ENCODE peak calls at places on chromosomes 6 and 20, in four cellular contexts. V, J, A and O are unnamed samples.

GRCh38 chr6:73180718-73181619 is 44.3 kb downstream of the KHDC1L start:
- DNase-seq in V (no peak), J (peak; percentile 84), A (peak; percentile 89), O (no peak)

GRCh38 chr20:62820208-62820961 is 3.5 kb downstream of the COL9A3 start:
- DNase-seq in V (no peak), J (no peak), A (no peak), O (no peak)

GRCh38 chr6:29528988-29529560 is 30.5 kb downstream of the UBD start:
- DNase-seq in V (no peak), J (no peak), A (no peak), O (peak; percentile 19)

GRCh38 chr6:44569131-44569530 is 181.6 kb downstream of the CDC5L start:
- DNase-seq in V (no peak), J (no peak), A (no peak), O (peak; percentile 26)

GRCh38 chr6:27687154-27688013 is 214.5 kb upstream of the ZNF184 start:
- DNase-seq in V (peak; percentile 96), J (peak; percentile 62), A (peak; percentile 93), O (peak; percentile 98)

GRCh38 chr6:66189915-66190314 is 482.9 kb upstream of the EYS start:
- DNase-seq in V (no peak), J (no peak), A (no peak), O (no peak)

GRCh38 chr20:47141350-47141921 is 215.1 kb downstream of the ZMYND8 start:
- DNase-seq in V (no peak), J (no peak), A (no peak), O (no peak)

GRCh38 chr6:140217283-140217682 is 842.8 kb upstream of the CITED2 start:
- DNase-seq in V (no peak), J (no peak), A (no peak), O (no peak)

GRCh38 chr6:139376054-139376355 is 1.6 kb upstream of the CITED2 start:
- DNase-seq in V (no peak), J (no peak), A (peak; percentile 62), O (no peak)

GRCh38 chr6:116948535-116949304 is 71.7 kb downstream of the RFX6 start:
- DNase-seq in V (no peak), J (no peak), A (no peak), O (no peak)

GRCh38 chr6:87832025-87832825 is 130.2 kb upstream of the AKIRIN2 start:
- DNase-seq in V (no peak), J (peak; percentile 30), A (peak; percentile 52), O (no peak)

GRCh38 chr6:40936810-40937209 is 102.2 kb downstream of the UNC5CL start:
- DNase-seq in V (no peak), J (peak; percentile 95), A (peak; percentile 71), O (no peak)

GRCh38 chr6:169341065-169341464 is 87.4 kb upstream of the THBS2 start:
- DNase-seq in V (no peak), J (no peak), A (no peak), O (no peak)

GRCh38 chr6:159875194-159875593 is 15.6 kb upstream of the MAS1 start:
- DNase-seq in V (peak; percentile 64), J (no peak), A (no peak), O (peak; percentile 71)

GRCh38 chr6:219641-220198 is 72.6 kb upstream of the DUSP22 start:
- DNase-seq in V (peak; percentile 65), J (peak; percentile 66), A (peak; percentile 25), O (peak; percentile 73)

GRCh38 chr6:2665169-2666070 is 85.3 kb downstream of the MYLK4 start:
- DNase-seq in V (no peak), J (peak; percentile 20), A (no peak), O (no peak)

GRCh38 chr6:42547407-42548329 is 16.2 kb upstream of the UBR2 start:
- DNase-seq in V (peak; percentile 86), J (peak; percentile 73), A (peak; percentile 91), O (peak; percentile 95)
- H3K9ac ChIP-seq in V (no peak overlapping the region), J (peak overlapping the region; percentile 72), A (peak overlapping the region; percentile 83), O (no peak overlapping the region)

GRCh38 chr6:118709859-118710350 is 58.5 kb upstream of the CEP85L start:
- DNase-seq in V (no peak), J (peak; percentile 86), A (peak; percentile 51), O (no peak)
- H3K4me1 ChIP-seq in V (peaks cover 16% of the 10 kb centered on the region), J (peaks cover 10% of the 10 kb centered on the region), A (peaks cover 32% of the 10 kb centered on the region), O (peaks cover 14% of the 10 kb centered on the region)

DNA sequence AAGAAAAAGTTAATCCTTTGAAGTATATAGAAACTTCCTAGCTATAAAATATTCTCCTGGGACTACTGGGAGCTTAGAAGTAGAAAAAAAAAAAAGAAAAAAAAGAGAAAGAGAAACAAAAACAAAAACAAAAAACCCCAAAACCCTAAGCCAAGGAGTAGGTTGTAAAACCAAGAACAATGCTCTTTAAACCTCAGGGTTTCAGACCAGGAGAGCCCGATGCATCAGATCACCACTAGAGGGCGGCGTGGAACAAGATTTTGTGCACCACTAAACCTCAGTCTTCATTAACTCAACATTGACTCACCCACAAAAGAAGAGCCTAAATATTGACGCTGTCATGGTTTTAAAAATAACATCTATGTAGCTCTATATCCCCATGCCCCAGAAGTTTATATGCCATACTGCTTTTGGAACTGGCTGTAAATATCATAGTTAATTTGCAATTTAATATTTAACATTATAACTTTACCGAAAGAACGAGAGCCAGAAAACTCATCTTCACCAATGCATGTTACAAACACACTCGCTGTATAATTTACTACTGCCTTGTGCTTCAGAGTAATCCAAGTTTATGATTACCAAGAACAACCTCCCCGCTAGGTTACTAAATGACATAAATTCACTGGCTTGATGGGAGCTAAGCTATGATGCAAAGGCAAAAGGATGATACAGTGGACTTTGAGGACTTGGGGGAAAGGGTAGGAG is 19.2 kb downstream of the MCUR1 start:
- DNase-seq in V (peak; percentile 65), J (peak; percentile 83), A (peak; percentile 93), O (peak; percentile 93)
- H3K9ac ChIP-seq in V (no peak overlapping the region), J (no peak overlapping the region), A (no peak overlapping the region), O (no peak overlapping the region)

GRCh38 chr20:9534025-9534424 is 19.6 kb downstream of the LAMP5 start:
- DNase-seq in V (no peak), J (no peak), A (no peak), O (no peak)

GRCh38 chr20:9535457-9535856 is 21.1 kb downstream of the LAMP5 start:
- DNase-seq in V (no peak), J (no peak), A (no peak), O (no peak)

GRCh38 chr20:9531581-9531980 is 17.2 kb downstream of the LAMP5 start:
- DNase-seq in V (no peak), J (no peak), A (no peak), O (no peak)

GRCh38 chr20:9532069-9532809 is 17.8 kb downstream of the LAMP5 start:
- DNase-seq in V (no peak), J (no peak), A (no peak), O (no peak)
- H3K4me1 ChIP-seq in V (no peaks in the 10 kb centered on the region), J (no peaks in the 10 kb centered on the region), A (no peaks in the 10 kb centered on the region), O (no peaks in the 10 kb centered on the region)

GRCh38 chr6:137191238-137191637 is 17.8 kb upstream of the IL22RA2 start:
- DNase-seq in V (no peak), J (no peak), A (peak; percentile 28), O (no peak)
- H3K9ac ChIP-seq in V (no peak overlapping the region), J (no peak overlapping the region), A (no peak overlapping the region), O (no peak overlapping the region)

GRCh38 chr20:25336561-25337422 is 53.8 kb downstream of the ABHD12 start:
- DNase-seq in V (peak; percentile 66), J (peak; percentile 35), A (peak; percentile 16), O (peak; percentile 77)

GRCh38 chr20:25341716-25342680 is 48.6 kb downstream of the ABHD12 start:
- DNase-seq in V (no peak), J (peak; percentile 21), A (no peak), O (no peak)

GRCh38 chr20:25339608-25340007 is 51.0 kb downstream of the ABHD12 start:
- DNase-seq in V (no peak), J (no peak), A (no peak), O (no peak)

GRCh38 chr20:25338112-25339023 is 52.3 kb downstream of the ABHD12 start:
- DNase-seq in V (peak; percentile 9), J (no peak), A (no peak), O (no peak)

DNA sequence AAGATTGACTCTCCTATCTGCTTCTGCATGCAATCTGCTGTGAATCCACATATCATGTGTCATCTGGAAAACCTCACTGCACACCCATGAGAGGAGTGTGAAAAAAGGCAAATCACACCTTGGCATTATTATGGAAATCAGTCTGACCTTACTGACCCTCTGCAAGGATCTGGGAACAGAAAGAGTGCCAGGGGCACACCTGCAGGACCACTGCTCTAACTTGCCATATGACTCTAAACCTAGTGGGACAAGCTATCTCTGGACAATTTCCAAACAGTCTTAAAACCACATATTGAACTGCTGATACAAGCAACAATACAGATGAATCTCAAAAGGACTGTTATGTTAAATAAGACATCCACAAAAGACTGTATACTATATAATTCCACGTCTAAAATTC is 50.3 kb downstream of the ABHD12 start:
- DNase-seq in V (no peak), J (no peak), A (no peak), O (no peak)
- H3K4me1 ChIP-seq in V (peaks cover 3% of the 10 kb centered on the region), J (peaks cover 8% of the 10 kb centered on the region), A (no peaks in the 10 kb centered on the region), O (peaks cover 4% of the 10 kb centered on the region)

GRCh38 chr6:11190625-11191245 is 41.7 kb downstream of the NEDD9 start:
- DNase-seq in V (no peak), J (no peak), A (no peak), O (peak; percentile 67)
- H3K9ac ChIP-seq in V (no peak overlapping the region), J (no peak overlapping the region), A (no peak overlapping the region), O (no peak overlapping the region)

DNA sequence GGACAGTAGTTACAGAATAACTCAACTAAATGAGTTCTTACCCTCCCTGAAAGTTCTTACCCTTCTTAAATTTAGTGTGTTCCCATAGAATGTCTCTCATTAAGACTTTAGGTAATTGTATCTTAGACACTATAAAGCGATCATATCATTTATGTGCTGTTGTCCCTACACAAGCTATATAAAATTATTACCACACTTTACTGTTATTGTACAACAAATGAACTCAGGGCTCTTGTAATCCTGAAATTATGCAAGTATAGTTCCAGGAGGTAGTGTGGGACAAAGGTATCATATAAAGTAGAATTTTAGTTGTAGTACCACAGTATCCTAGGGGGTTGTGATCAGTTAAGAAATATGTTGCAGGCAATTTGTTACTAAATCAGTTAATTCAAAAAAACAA is 167.4 kb upstream of the CARMIL1 start:
- DNase-seq in V (no peak), J (no peak), A (no peak), O (no peak)
- H3K4me1 ChIP-seq in V (no peaks in the 10 kb centered on the region), J (no peaks in the 10 kb centered on the region), A (peaks cover 21% of the 10 kb centered on the region), O (no peaks in the 10 kb centered on the region)

DNA sequence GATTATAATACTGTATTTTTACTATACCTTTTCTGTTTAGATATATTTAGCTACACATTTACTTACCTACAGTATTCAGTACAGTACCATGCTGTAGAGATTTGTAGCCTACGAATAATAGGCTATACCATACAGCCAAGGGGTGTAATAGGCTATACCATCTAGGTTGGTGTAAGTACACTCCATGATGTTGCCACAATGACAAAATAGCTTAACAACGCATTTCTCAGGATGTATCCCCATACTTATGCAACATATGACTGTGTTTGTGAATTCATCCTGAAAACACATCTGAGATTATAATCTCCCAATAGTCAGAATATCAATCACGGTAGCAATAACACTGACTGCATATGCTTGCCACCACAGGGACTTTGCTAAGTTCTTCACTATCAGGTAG is 20.7 kb downstream of the B4GALT5 start:
- DNase-seq in V (no peak), J (no peak), A (no peak), O (no peak)
- H3K9ac ChIP-seq in V (no peak overlapping the region), J (no peak overlapping the region), A (no peak overlapping the region), O (no peak overlapping the region)